ENCODE peak calls at places on chromosomes 12 and 14, in eight cellular contexts. One of them, this sample, is unnamed.

GRCh38 chr12:19298837-19299605 is 140.3 kb upstream of the AEBP2 start:
- DNase-seq in body of pancreas: no peak
- DNase-seq in Peyer's patch: no peak
- DNase-seq in RWPE1: peak; percentile 10
- DNase-seq in H1: no peak
- DNase-seq in lung: no peak
- DNase-seq in esophagus squamous epithelium: no peak
- DNase-seq in progenitor cell of endocrine pancreas: no peak
- DNase-seq in this sample: no peak

GRCh38 chr14:77076118-77076631 is 21.9 kb upstream of the CIPC start:
- DNase-seq in progenitor cell of endocrine pancreas: no peak
- DNase-seq in H1: no peak
- DNase-seq in Peyer's patch: no peak
- DNase-seq in RWPE1: no peak
- DNase-seq in lung: peak; percentile 58
- DNase-seq in esophagus squamous epithelium: no peak
- DNase-seq in body of pancreas: peak; percentile 73
- DNase-seq in this sample: no peak

GRCh38 chr12:95625012-95625411 is 73.7 kb upstream of the USP44 start:
- DNase-seq in esophagus squamous epithelium: no peak
- DNase-seq in Peyer's patch: no peak
- DNase-seq in H1: no peak
- DNase-seq in lung: no peak
- DNase-seq in progenitor cell of endocrine pancreas: no peak
- DNase-seq in RWPE1: no peak
- DNase-seq in body of pancreas: peak; percentile 75
- DNase-seq in this sample: no peak

GRCh38 chr12:75818863-75819262 is 212.7 kb downstream of the PHLDA1 start:
- DNase-seq in Peyer's patch: no peak
- DNase-seq in esophagus squamous epithelium: no peak
- DNase-seq in H1: no peak
- DNase-seq in RWPE1: no peak
- DNase-seq in body of pancreas: no peak
- DNase-seq in lung: no peak
- DNase-seq in progenitor cell of endocrine pancreas: no peak
- DNase-seq in this sample: no peak

GRCh38 chr12:15709524-15709923 is 79.7 kb downstream of the EPS8 start:
- DNase-seq in H1: no peak
- DNase-seq in RWPE1: no peak
- DNase-seq in lung: no peak
- DNase-seq in Peyer's patch: no peak
- DNase-seq in esophagus squamous epithelium: no peak
- DNase-seq in progenitor cell of endocrine pancreas: no peak
- DNase-seq in body of pancreas: no peak
- DNase-seq in this sample: no peak

GRCh38 chr12:49288412-49288853 is 6.5 kb upstream of the PRPH start:
- DNase-seq in Peyer's patch: peak; percentile 62
- DNase-seq in esophagus squamous epithelium: no peak
- DNase-seq in body of pancreas: peak; percentile 59
- DNase-seq in H1: peak; percentile 82
- DNase-seq in lung: no peak
- DNase-seq in RWPE1: peak; percentile 68
- DNase-seq in progenitor cell of endocrine pancreas: peak; percentile 40
- DNase-seq in this sample: peak; percentile 62

GRCh38 chr12:45987339-45987726 is 3.0 kb downstream of the SCAF11 start:
- DNase-seq in esophagus squamous epithelium: no peak
- DNase-seq in RWPE1: no peak
- DNase-seq in progenitor cell of endocrine pancreas: no peak
- DNase-seq in body of pancreas: no peak
- DNase-seq in H1: no peak
- DNase-seq in Peyer's patch: no peak
- DNase-seq in lung: no peak
- DNase-seq in this sample: no peak

GRCh38 chr12:38166225-38166624 is 150.3 kb upstream of the ALG10B start:
- DNase-seq in body of pancreas: no peak
- DNase-seq in progenitor cell of endocrine pancreas: no peak
- DNase-seq in RWPE1: no peak
- DNase-seq in lung: no peak
- DNase-seq in Peyer's patch: no peak
- DNase-seq in esophagus squamous epithelium: no peak
- DNase-seq in H1: no peak
- DNase-seq in this sample: no peak

GRCh38 chr12:124445121-124445718 is 122.2 kb downstream of the NCOR2 start:
- DNase-seq in Peyer's patch: no peak
- DNase-seq in RWPE1: no peak
- DNase-seq in body of pancreas: no peak
- DNase-seq in H1: no peak
- DNase-seq in esophagus squamous epithelium: no peak
- DNase-seq in lung: no peak
- DNase-seq in progenitor cell of endocrine pancreas: no peak
- DNase-seq in this sample: no peak
- TF ChIP-seq CTCF in Peyer's patch: no peak
- TF ChIP-seq CTCF in RWPE1: no peak
- TF ChIP-seq CTCF in body of pancreas: no peak
- TF ChIP-seq CTCF in H1: peak; percentile 36
- TF ChIP-seq CTCF in esophagus squamous epithelium: no peak
- TF ChIP-seq CTCF in lung: no peak
- TF ChIP-seq CTCF in progenitor cell of endocrine pancreas: no peak
- TF ChIP-seq CTCF in this sample: no peak

DNA sequence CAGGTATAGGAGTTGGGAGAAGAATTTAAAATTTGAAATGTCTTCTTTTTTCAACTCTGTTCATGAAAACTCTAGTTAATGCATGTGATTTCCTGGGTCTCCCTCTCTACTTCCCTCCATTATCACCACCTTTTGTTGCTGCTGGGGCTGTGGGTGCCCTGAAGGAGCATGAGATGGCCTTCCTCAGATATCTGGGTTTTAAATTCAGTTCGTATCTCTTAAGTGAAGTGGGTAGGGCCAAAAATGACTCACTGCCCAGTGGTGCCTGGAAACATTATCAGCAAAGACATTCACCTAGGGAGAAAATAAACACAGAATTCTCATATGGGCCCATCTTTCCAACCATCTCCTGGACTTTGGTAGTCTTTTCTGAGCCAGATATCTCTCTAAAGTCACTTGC is 234.9 kb upstream of the PLEKHG7 start:
- DNase-seq in progenitor cell of endocrine pancreas: no peak
- DNase-seq in esophagus squamous epithelium: no peak
- DNase-seq in lung: no peak
- DNase-seq in H1: no peak
- DNase-seq in body of pancreas: no peak
- DNase-seq in Peyer's patch: peak; percentile 45
- DNase-seq in RWPE1: peak; percentile 8
- DNase-seq in this sample: no peak
- TF ChIP-seq CTCF in progenitor cell of endocrine pancreas: no peak
- TF ChIP-seq CTCF in esophagus squamous epithelium: no peak
- TF ChIP-seq CTCF in lung: no peak
- TF ChIP-seq CTCF in H1: no peak
- TF ChIP-seq CTCF in body of pancreas: no peak
- TF ChIP-seq CTCF in Peyer's patch: no peak
- TF ChIP-seq CTCF in RWPE1: no peak
- TF ChIP-seq CTCF in this sample: no peak

DNA sequence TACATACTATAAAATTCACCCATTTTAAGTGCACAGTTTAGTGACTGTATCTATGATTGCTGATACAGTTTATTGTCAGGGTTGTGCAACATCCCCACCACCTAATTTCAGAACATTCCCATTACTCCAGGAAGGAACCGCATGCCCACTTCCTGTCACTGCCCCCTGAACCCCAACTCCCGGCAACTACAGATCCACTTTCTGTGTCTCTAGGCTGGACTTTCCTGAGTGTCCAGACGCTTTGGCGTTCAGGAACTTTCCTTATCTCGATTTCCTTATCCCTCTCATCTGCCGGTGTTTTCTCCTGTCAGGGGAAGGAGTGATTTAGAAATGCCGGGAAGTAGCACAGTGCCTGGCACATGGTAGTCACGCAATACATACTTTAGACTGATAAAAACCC is 258.4 kb downstream of the PCNX1 start:
- DNase-seq in Peyer's patch: no peak
- DNase-seq in H1: no peak
- DNase-seq in progenitor cell of endocrine pancreas: no peak
- DNase-seq in body of pancreas: no peak
- DNase-seq in esophagus squamous epithelium: no peak
- DNase-seq in lung: no peak
- DNase-seq in RWPE1: no peak
- DNase-seq in this sample: no peak
- TF ChIP-seq CTCF in Peyer's patch: no peak
- TF ChIP-seq CTCF in H1: no peak
- TF ChIP-seq CTCF in progenitor cell of endocrine pancreas: no peak
- TF ChIP-seq CTCF in body of pancreas: no peak
- TF ChIP-seq CTCF in esophagus squamous epithelium: no peak
- TF ChIP-seq CTCF in lung: no peak
- TF ChIP-seq CTCF in RWPE1: no peak
- TF ChIP-seq CTCF in this sample: no peak

DNA sequence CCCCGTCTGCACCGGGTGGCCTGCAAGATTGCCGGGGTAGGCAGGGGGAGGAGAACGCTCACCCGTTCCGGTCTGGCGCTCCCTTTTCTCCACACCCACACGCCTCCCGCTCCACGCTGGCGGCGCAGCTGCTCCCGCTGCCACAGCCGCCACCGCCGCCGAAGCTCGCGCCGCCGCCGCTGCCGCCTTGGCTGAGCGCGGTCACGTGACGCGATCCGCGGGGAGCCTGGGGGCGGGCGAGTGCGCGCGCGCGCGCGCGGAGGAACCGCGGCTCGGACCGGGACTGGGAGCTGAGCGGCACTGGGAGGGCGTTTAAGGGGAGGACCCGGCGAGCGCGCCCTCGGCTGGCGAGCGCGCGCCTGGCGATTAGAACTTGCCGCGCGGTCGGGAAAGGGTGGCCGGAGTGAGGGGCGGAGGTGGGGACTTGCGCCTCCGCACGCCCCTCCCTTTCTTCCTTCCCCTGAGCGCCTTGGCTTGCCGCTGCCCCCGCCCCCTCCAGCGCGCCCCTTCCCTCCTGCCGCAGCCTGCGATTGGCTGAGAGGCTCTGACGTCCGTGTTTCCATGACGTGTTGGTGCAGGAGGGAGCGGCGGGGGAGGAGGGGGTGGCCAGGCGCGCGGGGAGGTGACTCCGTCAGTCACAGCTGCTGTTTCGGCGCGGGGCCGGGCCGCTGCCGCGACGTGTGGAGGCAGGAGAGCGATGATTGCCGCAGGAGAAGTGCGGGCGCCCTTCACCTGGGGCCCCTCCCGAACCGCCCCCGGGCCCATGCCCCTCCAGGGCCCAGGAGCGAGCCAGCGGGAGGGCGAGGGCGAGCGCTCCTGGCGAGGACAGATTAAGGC is 737 bp upstream of the ATP2B1 start:
- DNase-seq in Peyer's patch: peak; percentile 100
- DNase-seq in esophagus squamous epithelium: peak; percentile 96
- DNase-seq in lung: peak; percentile 99
- DNase-seq in RWPE1: peak; percentile 98
- DNase-seq in H1: peak; percentile 95
- DNase-seq in progenitor cell of endocrine pancreas: peak; percentile 97
- DNase-seq in body of pancreas: peak; percentile 99
- DNase-seq in this sample: peak; percentile 73
- TF ChIP-seq CTCF in Peyer's patch: no peak
- TF ChIP-seq CTCF in esophagus squamous epithelium: no peak
- TF ChIP-seq CTCF in lung: no peak
- TF ChIP-seq CTCF in RWPE1: no peak
- TF ChIP-seq CTCF in H1: no peak
- TF ChIP-seq CTCF in progenitor cell of endocrine pancreas: no peak
- TF ChIP-seq CTCF in body of pancreas: no peak
- TF ChIP-seq CTCF in this sample: no peak

DNA sequence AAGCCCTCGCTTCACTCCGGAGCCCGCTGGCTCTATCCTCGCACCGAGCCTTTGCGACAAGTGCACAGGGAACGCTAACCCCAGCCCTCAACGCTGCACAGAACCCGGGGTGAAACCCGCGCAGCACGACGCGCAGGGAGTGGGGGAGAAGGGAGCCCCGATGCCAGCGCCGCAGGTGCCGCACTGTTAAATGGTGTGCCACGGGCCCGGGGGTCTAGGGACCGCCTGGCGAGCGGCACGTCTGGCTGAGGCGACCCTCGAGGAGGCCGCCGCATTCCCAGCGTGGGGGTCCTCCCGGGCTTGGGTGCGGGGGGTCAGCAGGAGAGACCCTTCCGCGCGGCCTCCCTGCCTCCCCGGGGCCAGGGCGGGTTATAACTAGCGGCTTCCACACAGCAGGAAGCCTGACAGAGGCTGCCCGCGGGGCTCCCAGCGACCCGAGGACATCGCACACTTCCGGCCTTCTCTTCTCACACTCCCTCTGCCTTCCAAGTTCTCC is 23.8 kb upstream of the LRTM2 start:
- DNase-seq in esophagus squamous epithelium: no peak
- DNase-seq in Peyer's patch: peak; percentile 57
- DNase-seq in progenitor cell of endocrine pancreas: no peak
- DNase-seq in H1: peak; percentile 61
- DNase-seq in lung: no peak
- DNase-seq in body of pancreas: peak; percentile 47
- DNase-seq in RWPE1: no peak
- DNase-seq in this sample: no peak
- TF ChIP-seq CTCF in esophagus squamous epithelium: no peak
- TF ChIP-seq CTCF in Peyer's patch: no peak
- TF ChIP-seq CTCF in progenitor cell of endocrine pancreas: no peak
- TF ChIP-seq CTCF in H1: no peak
- TF ChIP-seq CTCF in lung: no peak
- TF ChIP-seq CTCF in body of pancreas: no peak
- TF ChIP-seq CTCF in RWPE1: no peak
- TF ChIP-seq CTCF in this sample: no peak

GRCh38 chr14:103508521-103508920 is 14.1 kb downstream of the CKB start:
- DNase-seq in lung: no peak
- DNase-seq in Peyer's patch: no peak
- DNase-seq in esophagus squamous epithelium: no peak
- DNase-seq in H1: no peak
- DNase-seq in progenitor cell of endocrine pancreas: no peak
- DNase-seq in RWPE1: no peak
- DNase-seq in body of pancreas: no peak
- DNase-seq in this sample: no peak

GRCh38 chr14:103511022-103511693 is 11.5 kb downstream of the CKB start:
- DNase-seq in H1: no peak
- DNase-seq in RWPE1: no peak
- DNase-seq in progenitor cell of endocrine pancreas: no peak
- DNase-seq in body of pancreas: no peak
- DNase-seq in Peyer's patch: no peak
- DNase-seq in esophagus squamous epithelium: no peak
- DNase-seq in lung: no peak
- DNase-seq in this sample: peak; percentile 11

GRCh38 chr14:103508930-103509329 is 13.7 kb downstream of the CKB start:
- DNase-seq in body of pancreas: no peak
- DNase-seq in esophagus squamous epithelium: no peak
- DNase-seq in RWPE1: no peak
- DNase-seq in progenitor cell of endocrine pancreas: no peak
- DNase-seq in H1: no peak
- DNase-seq in lung: no peak
- DNase-seq in Peyer's patch: no peak
- DNase-seq in this sample: no peak

GRCh38 chr14:103509864-103510263 is 12.8 kb downstream of the CKB start:
- DNase-seq in Peyer's patch: no peak
- DNase-seq in lung: no peak
- DNase-seq in esophagus squamous epithelium: no peak
- DNase-seq in RWPE1: no peak
- DNase-seq in body of pancreas: no peak
- DNase-seq in progenitor cell of endocrine pancreas: no peak
- DNase-seq in H1: no peak
- DNase-seq in this sample: peak; percentile 6

GRCh38 chr14:103510311-103511021 is 12.2 kb downstream of the CKB start:
- DNase-seq in esophagus squamous epithelium: no peak
- DNase-seq in H1: no peak
- DNase-seq in Peyer's patch: no peak
- DNase-seq in RWPE1: no peak
- DNase-seq in body of pancreas: no peak
- DNase-seq in lung: no peak
- DNase-seq in progenitor cell of endocrine pancreas: no peak
- DNase-seq in this sample: peak; percentile 7
- TF ChIP-seq CTCF in esophagus squamous epithelium: no peak
- TF ChIP-seq CTCF in H1: no peak
- TF ChIP-seq CTCF in Peyer's patch: no peak
- TF ChIP-seq CTCF in RWPE1: no peak
- TF ChIP-seq CTCF in body of pancreas: no peak
- TF ChIP-seq CTCF in lung: no peak
- TF ChIP-seq CTCF in progenitor cell of endocrine pancreas: no peak
- TF ChIP-seq CTCF in this sample: no peak

This sample was measured in D721Med.